ENCODE peak calls at places on chromosomes 1 and 21, in ten cellular contexts. J is MCF 10A; T is H1; P is IMR-90; B is glutamatergic neuron; C is endodermal cell; X is CD8-positive, alpha-beta T cell; V is AG10803; U is nephron progenitor cell; H is AG04450. S is an unnamed sample.
A peak's percentile ranks its signal among the peaks of the same experiment; 100 is the strongest.

GRCh38 chr1:37692834-37693175 is 489 bp downstream of the CDCA8 start:
- DNase-seq in U (no peak), B (no peak), T (no peak), X (no peak), V (no peak), P (no peak), J (no peak), C (no peak), H (no peak), S (peak; percentile 36)

GRCh38 chr1:234656981-234657651 is 47.1 kb upstream of the IRF2BP2 start:
- DNase-seq in J (peak; percentile 100), B (no peak), P (peak; percentile 99), H (peak; percentile 75), X (no peak), V (peak; percentile 89), C (no peak), U (no peak), T (no peak), S (no peak)

GRCh38 chr1:208047476-208047934 is 136.6 kb upstream of the CD34 start:
- DNase-seq in B (no peak), C (no peak), H (no peak), U (no peak), P (peak; percentile 43), T (no peak), J (peak; percentile 12), X (no peak), V (peak; percentile 61), S (peak; percentile 76)

GRCh38 chr1:225462714-225463574 is 35.1 kb upstream of the LBR start:
- DNase-seq in J (peak; percentile 72), H (no peak), V (no peak), U (no peak), P (no peak), B (no peak), T (no peak), X (no peak), C (peak; percentile 69), S (peak; percentile 66)

GRCh38 chr1:207327994-207328393 is 6.5 kb downstream of the CD55 start:
- DNase-seq in X (no peak), J (peak; percentile 58), P (peak; percentile 88), C (no peak), V (peak; percentile 90), B (no peak), H (peak; percentile 37), T (no peak), U (no peak), S (no peak)

GRCh38 chr1:22512873-22513272 is 50.4 kb upstream of the EPHA8 start:
- DNase-seq in C (peak; percentile 24), J (no peak), P (no peak), T (no peak), B (no peak), U (no peak), H (no peak), V (no peak), X (no peak), S (no peak)

GRCh38 chr21:36035381-36035791 is 24.9 kb downstream of the SETD4 start:
- DNase-seq in C (peak; percentile 77), U (no peak), H (no peak), J (no peak), P (no peak), V (no peak), X (no peak), B (no peak), T (no peak), S (no peak)

GRCh38 chr1:178388398-178389161 is 108.2 kb downstream of the CLEC20A start:
- DNase-seq in X (no peak), U (no peak), T (no peak), V (peak; percentile 55), C (peak; percentile 44), H (no peak), J (no peak), P (peak; percentile 70), B (peak; percentile 27), S (no peak)

GRCh38 chr1:171286032-171286705 is 27.8 kb upstream of the FMO4 start:
- DNase-seq in U (no peak), X (no peak), T (no peak), V (no peak), C (no peak), J (peak; percentile 66), B (no peak), H (no peak), P (peak; percentile 2), S (no peak)

GRCh38 chr1:47385020-47385419 is 31.1 kb upstream of the FOXE3 start:
- DNase-seq in C (no peak), H (no peak), J (no peak), X (no peak), V (no peak), P (no peak), T (no peak), B (no peak), U (no peak), S (no peak)

GRCh38 chr1:84721152-84721551 is 30.9 kb upstream of the SSX2IP start:
- DNase-seq in J (no peak), P (peak; percentile 81), X (no peak), C (no peak), B (no peak), H (no peak), U (no peak), V (peak; percentile 70), T (no peak), S (no peak)

GRCh38 chr21:43361493-43362296 is 65.2 kb downstream of the SIK1 start:
- DNase-seq in U (no peak), P (peak; percentile 79), J (peak; percentile 78), C (no peak), H (peak; percentile 26), V (peak; percentile 82), T (no peak), B (no peak), X (peak; percentile 67), S (peak; percentile 48)

GRCh38 chr1:117679299-117679698 is 73.5 kb downstream of the TENT5C start:
- DNase-seq in C (no peak), P (no peak), T (no peak), B (no peak), V (no peak), U (no peak), J (no peak), H (no peak), X (no peak), S (no peak)

GRCh38 chr1:245154429-245155185 is at the start of gene KIF26B:
- DNase-seq in H (no peak), P (peak; percentile 50), U (peak; percentile 80), C (peak; percentile 81), B (peak; percentile 65), V (peak; percentile 64), T (peak; percentile 72), X (peak; percentile 17), J (peak; percentile 66), S (no peak)
- TF ChIP-seq CTCF in H (no peak), P (peak; percentile 3), U (no peak), C (no peak), B (no peak), V (peak; percentile 9), T (no peak), X (no peak), J (no peak), S (no peak)

DNA sequence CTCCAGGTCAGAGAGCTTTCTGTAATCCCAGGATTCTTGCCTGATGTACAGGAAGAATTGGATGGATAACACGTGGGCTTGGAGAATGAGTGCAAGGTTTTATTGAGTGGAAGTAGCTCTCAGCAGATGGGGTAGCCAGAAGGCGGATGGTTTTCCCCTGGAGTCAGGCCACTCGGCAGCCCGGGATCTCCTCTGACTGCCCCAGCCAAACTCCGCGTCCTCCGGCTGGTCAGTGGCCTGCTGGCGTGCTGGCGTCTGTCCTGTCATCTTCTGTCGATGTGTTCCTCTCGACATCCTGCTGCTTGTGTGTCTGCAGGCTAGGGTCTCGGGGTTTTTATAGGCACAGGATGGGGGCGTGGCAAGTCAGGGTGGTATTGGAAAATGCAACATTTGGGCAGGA is 27.4 kb upstream of the GJA9 start:
- DNase-seq in C (no peak), H (no peak), U (no peak), V (no peak), P (no peak), B (peak; percentile 40), T (no peak), X (no peak), J (no peak), S (no peak)
- TF ChIP-seq CTCF in C (no peak), H (no peak), U (no peak), V (no peak), P (no peak), B (no peak), T (no peak), X (no peak), J (no peak), S (no peak)

GRCh38 chr1:13710097-13710496 is 10.1 kb downstream of the PRDM2 start:
- DNase-seq in B (no peak), T (no peak), H (no peak), U (no peak), X (no peak), P (no peak), C (no peak), V (no peak), J (no peak), S (no peak)

GRCh38 chr1:13714851-13715250 is 14.9 kb downstream of the PRDM2 start:
- DNase-seq in J (no peak), C (no peak), T (no peak), V (peak; percentile 42), P (no peak), B (no peak), X (no peak), H (no peak), U (no peak), S (no peak)
- TF ChIP-seq CTCF in J (peak; percentile 24), C (peak; percentile 68), T (no peak), V (peak; percentile 50), P (peak; percentile 20), B (peak; percentile 67), X (peak; percentile 53), H (peak; percentile 44), U (no peak), S (no peak)

GRCh38 chr1:113073457-113073950 is 506 bp downstream of the LRIG2 start:
- DNase-seq in T (no peak), J (peak; percentile 52), X (no peak), P (peak; percentile 61), C (peak; percentile 88), B (no peak), V (peak; percentile 60), U (peak; percentile 72), H (peak; percentile 15), S (peak; percentile 80)

GRCh38 chr1:113074237-113074636 is 1.2 kb downstream of the LRIG2 start:
- DNase-seq in U (no peak), C (no peak), T (no peak), B (no peak), V (peak; percentile 4), J (no peak), X (no peak), H (no peak), P (no peak), S (no peak)

GRCh38 chr1:113072757-113073456 is at the start of gene LRIG2:
- DNase-seq in C (peak; percentile 100), T (peak; percentile 98), J (peak; percentile 99), H (peak; percentile 92), X (peak; percentile 98), U (peak; percentile 98), V (peak; percentile 97), P (peak; percentile 97), B (peak; percentile 99), S (peak; percentile 100)

DNA sequence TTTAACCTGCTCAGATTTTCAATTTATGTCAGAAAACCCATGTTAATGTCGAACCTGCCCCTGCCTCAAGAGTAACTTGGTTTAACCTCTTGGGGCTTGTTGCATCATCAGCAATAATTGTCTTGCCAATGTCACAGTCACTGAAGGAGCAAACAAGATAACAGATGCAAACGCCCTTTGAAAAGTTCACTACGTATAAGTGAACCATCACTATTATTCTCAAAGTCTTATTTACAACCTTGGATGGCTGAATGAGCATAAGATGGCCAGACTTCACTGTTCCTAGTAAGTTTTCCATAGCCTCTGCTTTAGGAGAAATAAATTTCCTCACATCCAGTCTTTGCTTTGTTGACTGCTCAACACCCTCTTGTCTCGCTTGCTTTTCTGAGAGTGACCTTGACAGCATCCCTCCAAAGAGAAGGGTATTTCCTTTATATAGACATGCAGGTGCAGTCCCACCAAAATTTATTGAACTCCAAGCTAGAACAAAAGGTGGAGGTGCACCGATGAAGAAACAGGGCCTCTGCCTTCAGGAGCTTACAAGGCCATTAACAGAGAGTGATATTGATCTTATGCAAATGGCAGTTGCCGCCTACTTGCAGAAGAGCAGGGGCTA is 749 bp upstream of the LRIG2 start:
- DNase-seq in B (no peak), J (no peak), T (no peak), U (no peak), P (no peak), V (no peak), X (no peak), C (no peak), H (no peak), S (no peak)
- TF ChIP-seq CTCF in B (no peak), J (no peak), T (no peak), U (no peak), P (no peak), V (no peak), X (no peak), C (no peak), H (no peak), S (no peak)